ENCODE peak calls at places on chromosomes 13 and 19, in eight cellular contexts. G is left ventricle myocardium inferior, Z is aorta, R is activated T-cell treated with anti-CD3 and anti-CD28 coated beads for 24 hours, A is GDM1, V is HCT116, M is AG04450, D is KBM-7. O is an unnamed sample.

GRCh38 chr19:47022140-47022536 is 2.5 kb downstream of the NPAS1 start:
- DNase-seq in M (no peak), D (no peak), V (no peak), G (no peak), R (no peak), A (no peak), Z (no peak), O (no peak)

GRCh38 chr13:80341771-80342271 is 895 bp upstream of the SPRY2 start:
- DNase-seq in D (no peak), V (no peak), G (peak), A (no peak), Z (peak), R (no peak), M (no peak), O (no peak)

GRCh38 chr19:11325544-11325943 is 13.9 kb downstream of the RAB3D start:
- DNase-seq in V (no peak), R (no peak), G (no peak), A (no peak), D (no peak), M (no peak), Z (no peak), O (no peak)

GRCh38 chr13:27839809-27840467 is 47.7 kb downstream of the GSX1 start:
- DNase-seq in A (no peak), G (no peak), R (no peak), Z (no peak), V (peak), M (no peak), D (no peak), O (no peak)

GRCh38 chr13:91078093-91078679 is 269.3 kb upstream of the MIR17HG start:
- DNase-seq in D (peak), G (no peak), V (no peak), Z (no peak), R (no peak), A (no peak), M (no peak), O (no peak)

GRCh38 chr13:93305886-93306285 is 79.3 kb downstream of the GPC6 start:
- DNase-seq in R (no peak), G (no peak), A (no peak), V (no peak), M (no peak), D (no peak), Z (no peak), O (no peak)

GRCh38 chr19:46487802-46488445 is 7.7 kb downstream of the PNMA8B start:
- DNase-seq in M (no peak), V (peak), A (no peak), D (peak), R (peak), G (peak), Z (peak), O (peak)

GRCh38 chr19:48470281-48470680 is 1.1 kb downstream of the CYTH2 start:
- DNase-seq in V (no peak), R (no peak), D (no peak), A (no peak), G (no peak), Z (no peak), M (no peak), O (no peak)